ENCODE peak calls at places on chromosomes 11 and 22, in eight cellular contexts. J is caudate nucleus; B is aorta; I is CD4-positive, alpha-beta T cell; W is D341Med; A is lower lobe of right lung; F is T-helper 1 cell; T is ELR. K is an unnamed sample.

GRCh38 chr22:32847067-32847491 is 45.6 kb downstream of the TIMP3 start:
- DNase-seq in W (no peak), I (no peak), F (no peak), J (no peak), T (no peak), B (no peak), A (no peak), K (no peak)

GRCh38 chr11:61357233-61357893 is 4.3 kb downstream of the CYB561A3 start:
- DNase-seq in W (no peak), F (no peak), J (no peak), A (no peak), T (no peak), I (no peak), B (no peak), K (no peak)

GRCh38 chr11:130096823-130097222 is 27.1 kb downstream of the APLP2 start:
- DNase-seq in J (no peak), A (no peak), B (no peak), W (no peak), F (no peak), T (no peak), I (no peak), K (no peak)

GRCh38 chr11:57240007-57240406 is 3.0 kb upstream of the APLNR start:
- DNase-seq in W (no peak), J (no peak), I (no peak), T (no peak), A (no peak), F (no peak), B (no peak), K (no peak)

GRCh38 chr22:45009881-45010531 is at the start of gene PHF21B:
- DNase-seq in T (peak; percentile 30), A (no peak), J (peak; percentile 72), B (peak; percentile 78), F (no peak), I (no peak), W (peak; percentile 98), K (no peak)

GRCh38 chr11:2929880-2930704 is 872 bp upstream of the PHLDA2 start:
- DNase-seq in T (peak; percentile 77), J (no peak), B (peak; percentile 88), A (peak; percentile 68), I (no peak), F (no peak), W (peak; percentile 69), K (no peak)

GRCh38 chr22:39361495-39361894 is 11.7 kb downstream of the SYNGR1 start:
- DNase-seq in I (no peak), B (no peak), T (no peak), A (no peak), W (no peak), J (no peak), F (no peak), K (no peak)

GRCh38 chr11:7579226-7579825 is 65.5 kb downstream of the PPFIBP2 start:
- DNase-seq in I (no peak), T (peak; percentile 21), W (no peak), J (no peak), A (no peak), B (no peak), F (no peak), K (no peak)

GRCh38 chr11:72519220-72519881 is 85.0 kb upstream of the CLPB start:
- DNase-seq in J (no peak), I (no peak), W (no peak), B (no peak), T (peak; percentile 37), F (no peak), A (no peak), K (no peak)

GRCh38 chr22:40215266-40215665 is 37.5 kb downstream of the TNRC6B start:
- DNase-seq in B (no peak), T (peak; percentile 4), W (no peak), A (peak; percentile 68), I (no peak), J (no peak), F (no peak), K (no peak)

GRCh38 chr11:8830641-8831040 is 80.3 kb upstream of the AKIP1 start:
- DNase-seq in B (no peak), J (no peak), W (no peak), F (no peak), A (no peak), I (no peak), T (no peak), K (no peak)

GRCh38 chr11:23201936-23202522 is 341.8 kb upstream of the CCDC179 start:
- DNase-seq in I (no peak), B (peak; percentile 45), J (no peak), F (no peak), W (no peak), A (no peak), T (no peak), K (no peak)